ENCODE peak calls at places on chromosome 18, in five cellular contexts. G is GOT3, R is adrenal gland, I is fibroblast of lung, F is aorta. P is an unnamed sample.

GRCh38 chr18:35345460-35345921 is 1.3 kb upstream of the ZNF24 start:
- DNase-seq in F (no peak), G (no peak), R (peak), I (no peak), P (no peak)

GRCh38 chr18:39184176-39184575 is 1618.6 kb upstream of the CELF4 start:
- DNase-seq in F (no peak), I (no peak), G (no peak), R (no peak), P (no peak)

GRCh38 chr18:3429121-3429520 is 20.9 kb upstream of the TGIF1 start:
- DNase-seq in R (no peak), F (no peak), I (no peak), G (no peak), P (no peak)

GRCh38 chr18:77208969-77209368 is 40.7 kb upstream of the GALR1 start:
- DNase-seq in I (peak), R (peak), F (no peak), G (no peak), P (peak)

GRCh38 chr18:26121476-26121875 is 12.2 kb upstream of the PSMA8 start:
- DNase-seq in I (no peak), G (no peak), F (no peak), R (no peak), P (no peak)

GRCh38 chr18:22971038-22971437 is 37.9 kb downstream of the RBBP8 start:
- DNase-seq in R (no peak), G (no peak), I (peak), F (no peak), P (no peak)

GRCh38 chr18:39053569-39053968 is 1488.0 kb upstream of the CELF4 start:
- DNase-seq in G (no peak), I (no peak), F (no peak), R (no peak), P (no peak)

GRCh38 chr18:76874643-76875389 is 52.5 kb downstream of the ZNF236 start:
- DNase-seq in R (no peak), F (no peak), G (no peak), I (no peak), P (no peak)

P was measured in left cardiac atrium.